ENCODE peak calls at places on chromosomes 2 and 18, in four cellular contexts. A is breast epithelium; B is H4; U is activated CD4-positive, alpha-beta memory T cell treated with anti-CD3 and anti-CD28 coated beads for 36 hours. Q is an unnamed sample.
A peak's percentile ranks its signal among the peaks of the same experiment; 100 is the strongest.

GRCh38 chr2:56132138-56132537 is 51.7 kb upstream of the CCDC85A start:
- DNase-seq in U (no peak), B (peak; percentile 31), A (no peak), Q (peak; percentile 60)

GRCh38 chr18:615773-616172 is 19.0 kb downstream of the CLUL1 start:
- DNase-seq in A (no peak), B (no peak), U (no peak), Q (no peak)

GRCh38 chr2:105595536-105595935 is 149.2 kb upstream of the NCK2 start:
- DNase-seq in U (peak; percentile 42), B (peak; percentile 31), A (no peak), Q (peak; percentile 35)

GRCh38 chr18:31454066-31454708 is 6.6 kb downstream of the DSG3 start:
- DNase-seq in U (no peak), A (peak; percentile 54), B (peak; percentile 52), Q (peak; percentile 93)

GRCh38 chr2:166351319-166351718 is 24.4 kb downstream of the SCN9A start:
- DNase-seq in B (peak; percentile 58), A (no peak), U (no peak), Q (no peak)

GRCh38 chr2:197497301-197497700 is 2.3 kb downstream of the HSPD1 start:
- DNase-seq in U (no peak), B (no peak), A (no peak), Q (no peak)

GRCh38 chr2:39849982-39850526 is 71.0 kb upstream of the THUMPD2 start:
- DNase-seq in U (no peak), B (no peak), A (no peak), Q (no peak)

GRCh38 chr2:74670263-74670662 is 16.2 kb downstream of the SEMA4F start:
- DNase-seq in U (no peak), B (no peak), A (no peak), Q (no peak)

GRCh38 chr2:168002021-168002553 is 245.3 kb downstream of the STK39 start:
- DNase-seq in U (no peak), A (no peak), B (peak; percentile 21), Q (peak; percentile 47)

GRCh38 chr18:7730682-7731081 is 163.6 kb downstream of the PTPRM start:
- DNase-seq in B (no peak), A (no peak), U (no peak), Q (no peak)

GRCh38 chr2:28336993-28337627 is 55.5 kb upstream of the FOSL2 start:
- DNase-seq in A (no peak), B (no peak), U (no peak), Q (no peak)

GRCh38 chr18:44693030-44693784 is 12.5 kb downstream of the SETBP1 start:
- DNase-seq in B (no peak), A (no peak), U (no peak), Q (no peak)

GRCh38 chr18:79915161-79916127 is 36.0 kb downstream of the SLC66A2 start:
- DNase-seq in A (peak; percentile 16), B (no peak), U (peak; percentile 5), Q (no peak)

GRCh38 chr2:7523557-7524210 is 606.5 kb downstream of the RNF144A start:
- DNase-seq in U (no peak), B (no peak), A (no peak), Q (no peak)

GRCh38 chr2:240155080-240156025 is 14.9 kb upstream of the OTOS start:
- DNase-seq in U (no peak), A (no peak), B (no peak), Q (peak; percentile 10)

GRCh38 chr2:239545741-239546392 is 145.0 kb upstream of the HDAC4 start:
- DNase-seq in U (no peak), A (no peak), B (no peak), Q (no peak)

GRCh38 chr2:2793514-2793913 is 462.4 kb upstream of the MYT1L start:
- DNase-seq in B (no peak), U (no peak), A (no peak), Q (no peak)

GRCh38 chr18:13543811-13544732 is 182.3 kb downstream of the FAM210A start:
- DNase-seq in A (no peak), U (no peak), B (no peak), Q (no peak)

GRCh38 chr2:71888741-71889445 is 258.8 kb downstream of the CYP26B1 start:
- DNase-seq in A (no peak), U (no peak), B (no peak), Q (no peak)

GRCh38 chr2:216636570-216637450 is 3.6 kb downstream of the IGFBP2 start:
- DNase-seq in B (peak; percentile 38), U (no peak), A (no peak), Q (peak; percentile 85)

GRCh38 chr2:241904011-241904718 is 34.6 kb downstream of the RTP5 start:
- DNase-seq in A (no peak), U (no peak), B (no peak), Q (no peak)

GRCh38 chr2:127097471-127097765 is 9.5 kb downstream of the BIN1 start:
- DNase-seq in U (no peak), A (no peak), B (no peak), Q (no peak)

GRCh38 chr2:9483107-9483506 is 8.8 kb downstream of the IAH1 start:
- DNase-seq in U (no peak), B (no peak), A (no peak), Q (no peak)

GRCh38 chr18:74284501-74285004 is 7.2 kb downstream of the CYB5A start:
- DNase-seq in A (no peak), U (no peak), B (no peak), Q (no peak)

GRCh38 chr2:222862068-222862914 is 1.5 kb downstream of the ACSL3 start:
- DNase-seq in U (no peak), A (no peak), B (no peak), Q (peak; percentile 44)

GRCh38 chr2:239165206-239165831 is 235.5 kb downstream of the HDAC4 start:
- DNase-seq in B (no peak), U (no peak), A (no peak), Q (no peak)

GRCh38 chr2:174605687-174606086 is 8.1 kb upstream of the WIPF1 start:
- DNase-seq in B (no peak), A (no peak), U (no peak), Q (no peak)

GRCh38 chr18:12307251-12307736 is 747 bp upstream of the TUBB6 start:
- DNase-seq in U (no peak), A (peak; percentile 57), B (no peak), Q (no peak)

GRCh38 chr2:219658447-219658846 is 31.0 kb downstream of the SLC4A3 start:
- DNase-seq in U (no peak), A (no peak), B (no peak), Q (no peak)

GRCh38 chr18:50466634-50467033 is 91.8 kb downstream of the SKA1 start:
- DNase-seq in A (no peak), U (no peak), B (no peak), Q (no peak)

GRCh38 chr2:240689975-240690374 is 1.7 kb upstream of the AQP12A start:
- DNase-seq in U (no peak), B (no peak), A (no peak), Q (no peak)

GRCh38 chr2:170235860-170236638 is 58.1 kb downstream of the MYO3B start:
- DNase-seq in U (peak; percentile 18), A (no peak), B (peak; percentile 37), Q (peak; percentile 61)

GRCh38 chr2:118914721-118915453 is 27.1 kb upstream of the MARCO start:
- DNase-seq in A (no peak), B (no peak), U (no peak), Q (no peak)

GRCh38 chr18:22668496-22668895 is 250.8 kb upstream of the CTAGE1 start:
- DNase-seq in B (no peak), U (no peak), A (no peak), Q (peak; percentile 37)

GRCh38 chr2:141392517-141393213 is 738.2 kb downstream of the LRP1B start:
- DNase-seq in B (peak; percentile 3), U (no peak), A (no peak), Q (peak; percentile 92)

GRCh38 chr2:46490521-46491141 is 11.3 kb downstream of the TMEM247 start:
- DNase-seq in U (no peak), A (peak; percentile 33), B (no peak), Q (peak; percentile 24)

Q was measured in A172.